ENCODE peak calls at places on chromosomes 13 and 19, in eight cellular contexts. X is effector memory CD4-positive, alpha-beta T cell; Z is BJ; G is cardiac muscle cell; I is HuH-7.5; P is stimulated activated CD8-positive, alpha-beta memory T cell treated with anti-CD3 and anti-CD28 coated beads, Interleukin-4, amount 100 ng/mL, for 4 hours; C is Right ventricle myocardium superior; Q is CD4-positive, CD25-positive, alpha-beta regulatory T cell. O is an unnamed sample.

GRCh38 chr13:24147570-24147963 is 13.0 kb upstream of the SPATA13 start:
- DNase-seq in I (no peak), Z (no peak), G (no peak), X (no peak), P (no peak), C (no peak), Q (no peak), O (no peak)

GRCh38 chr19:43872547-43873336 is 45.6 kb downstream of the ZNF283 start:
- DNase-seq in Q (no peak), Z (no peak), P (no peak), G (peak), I (no peak), C (no peak), X (no peak), O (peak)

GRCh38 chr19:18856385-18857126 is 24.8 kb downstream of the UPF1 start:
- DNase-seq in X (no peak), C (no peak), G (peak), I (peak), P (no peak), Q (no peak), Z (no peak), O (peak)

GRCh38 chr19:54209748-54210494 is 9.3 kb downstream of the RPS9 start:
- DNase-seq in P (no peak), X (no peak), Q (no peak), G (peak), Z (peak), I (peak), C (peak), O (peak)

GRCh38 chr19:6652214-6653094 is 17.5 kb downstream of the TNFSF14 start:
- DNase-seq in X (no peak), P (no peak), Z (no peak), G (no peak), C (no peak), I (no peak), Q (no peak), O (no peak)

GRCh38 chr19:54478677-54479266 is 5.7 kb upstream of the CDC42EP5 start:
- DNase-seq in P (no peak), Q (no peak), C (no peak), X (no peak), G (peak), I (no peak), Z (no peak), O (peak)

GRCh38 chr13:41326661-41327060 is 15.6 kb downstream of the NAA16 start:
- DNase-seq in Z (no peak), P (no peak), I (no peak), G (no peak), Q (no peak), X (no peak), C (no peak), O (no peak)

GRCh38 chr19:14383556-14383897 is 2.3 kb downstream of the ADGRE5 start:
- DNase-seq in X (no peak), Q (no peak), Z (no peak), C (no peak), P (no peak), G (peak), I (no peak), O (peak)

GRCh38 chr13:23993439-23993980 is 96.2 kb upstream of the C1QTNF9B start:
- DNase-seq in G (no peak), Q (no peak), I (no peak), C (no peak), P (no peak), X (no peak), Z (no peak), O (no peak)

GRCh38 chr13:62837895-62838294 is 1422.2 kb upstream of the PCDH20 start:
- DNase-seq in X (no peak), Z (no peak), P (no peak), I (no peak), G (no peak), C (no peak), Q (no peak), O (no peak)

GRCh38 chr19:56097776-56098175 is 23.3 kb downstream of the ZNF787 start:
- DNase-seq in I (no peak), Q (no peak), C (no peak), P (no peak), X (no peak), Z (no peak), G (no peak), O (no peak)

GRCh38 chr19:17346109-17346671 is 8.8 kb downstream of the GTPBP3 start:
- DNase-seq in I (peak), P (peak), G (peak), X (peak), Z (no peak), C (peak), Q (peak), O (peak)

GRCh38 chr13:31663880-31664585 is 75.3 kb upstream of the RXFP2 start:
- DNase-seq in P (no peak), Z (no peak), G (no peak), Q (no peak), C (no peak), I (no peak), X (no peak), O (no peak)

GRCh38 chr13:40563350-40564125 is 102.9 kb downstream of the FOXO1 start:
- DNase-seq in G (peak), Q (no peak), P (no peak), Z (no peak), X (no peak), C (no peak), I (no peak), O (no peak)

GRCh38 chr19:58093071-58093470 is 5.0 kb downstream of the ZSCAN18 start:
- DNase-seq in G (no peak), I (no peak), Z (no peak), Q (no peak), X (no peak), P (no peak), C (no peak), O (no peak)

GRCh38 chr13:31945202-31945978 is 86.2 kb upstream of the FRY start:
- DNase-seq in I (no peak), Q (no peak), X (no peak), Z (peak), G (peak), C (peak), P (no peak), O (peak)

GRCh38 chr13:34943675-34944634 is 1.9 kb downstream of the NBEA start:
- DNase-seq in I (no peak), P (no peak), Q (no peak), X (no peak), Z (no peak), G (no peak), C (no peak), O (no peak)

GRCh38 chr19:44948763-44949374 is 3.0 kb downstream of the APOC2 start:
- DNase-seq in G (no peak), I (no peak), C (no peak), Q (no peak), Z (no peak), X (no peak), P (no peak), O (peak)

GRCh38 chr19:9914001-9914314 is 22.4 kb downstream of the OLFM2 start:
- DNase-seq in X (no peak), G (no peak), Z (no peak), I (peak), P (no peak), Q (no peak), C (no peak), O (no peak)

GRCh38 chr13:113855012-113855921 is 8.6 kb downstream of the GAS6 start:
- DNase-seq in G (no peak), Z (no peak), I (no peak), X (no peak), Q (no peak), C (peak), P (no peak), O (no peak)

GRCh38 chr19:4537953-4538600 is 1.8 kb downstream of the LRG1 start:
- DNase-seq in I (no peak), Q (no peak), G (no peak), Z (no peak), P (no peak), C (no peak), X (no peak), O (no peak)

GRCh38 chr19:16627194-16627927 is 643 bp downstream of the MED26 start:
- DNase-seq in Q (peak), Z (no peak), I (no peak), G (no peak), P (no peak), X (no peak), C (peak), O (peak)

GRCh38 chr19:39671739-39672363 is 16.1 kb downstream of the LGALS16 start:
- DNase-seq in Q (peak), C (no peak), Z (no peak), I (peak), X (no peak), G (peak), P (peak), O (peak)

GRCh38 chr13:43185206-43185605 is 161.8 kb downstream of the DNAJC15 start:
- DNase-seq in C (no peak), X (no peak), G (no peak), Q (no peak), P (no peak), Z (no peak), I (no peak), O (no peak)

O was measured in AG10803.